ENCODE peak calls at places on chromosomes 5 and 9, in four cellular contexts. V is upper lobe of left lung, C is A549, N is HepG2. X is an unnamed sample.

GRCh38 chr5:166509085-166509484 is 1782.4 kb upstream of the WWC1 start:
- ATAC-seq in V (no peak), C (no peak), N (no peak), X (no peak)

GRCh38 chr9:24416136-24416535 is 129.6 kb downstream of the IZUMO3 start:
- ATAC-seq in V (no peak), C (no peak), N (no peak), X (no peak)

GRCh38 chr5:36535390-36535789 is 71.0 kb upstream of the SLC1A3 start:
- ATAC-seq in V (no peak), C (no peak), N (no peak), X (no peak)

GRCh38 chr9:100216178-100216787 is 117.2 kb downstream of the INVS start:
- ATAC-seq in V (peak; percentile 72), C (peak; percentile 88), N (peak; percentile 65), X (no peak)

GRCh38 chr5:174533771-174534221 is 190.6 kb upstream of the MSX2 start:
- ATAC-seq in V (no peak), C (peak; percentile 55), N (no peak), X (no peak)

GRCh38 chr5:140363631-140364471 is 3.9 kb downstream of the SLC4A9 start:
- ATAC-seq in V (no peak), C (no peak), N (peak; percentile 2), X (no peak)

GRCh38 chr9:132440769-132441168 is 30.8 kb downstream of the CFAP77 start:
- ATAC-seq in V (no peak), C (no peak), N (no peak), X (no peak)

GRCh38 chr5:140869555-140869886 is 764 bp downstream of the PCDHA11 start:
- ATAC-seq in V (no peak), C (peak; percentile 78), N (no peak), X (no peak)

GRCh38 chr9:81664638-81665513 is 24.5 kb downstream of the TLE1 start:
- ATAC-seq in V (no peak), C (no peak), N (no peak), X (no peak)

GRCh38 chr9:38018964-38019602 is 49.9 kb downstream of the SHB start:
- ATAC-seq in V (peak; percentile 55), C (peak; percentile 89), N (peak; percentile 68), X (peak; percentile 56)

GRCh38 chr5:169567079-169567478 is 16.5 kb upstream of the SPDL1 start:
- ATAC-seq in V (no peak), C (no peak), N (no peak), X (no peak)

GRCh38 chr5:2999926-3000325 is 248.4 kb upstream of the IRX2 start:
- ATAC-seq in V (no peak), C (no peak), N (no peak), X (no peak)

GRCh38 chr5:173486355-173486754 is 130.1 kb downstream of the BOD1 start:
- ATAC-seq in V (no peak), C (no peak), N (no peak), X (peak; percentile 92)
- TF ChIP-seq EP300 in V (no peak), C (no peak), N (no peak), X (no peak)

GRCh38 chr5:43352131-43352530 is 38.9 kb upstream of the HMGCS1 start:
- ATAC-seq in V (no peak), C (no peak), N (no peak), X (no peak)
- TF ChIP-seq EP300 in V (no peak), C (no peak), N (no peak), X (no peak)

DNA sequence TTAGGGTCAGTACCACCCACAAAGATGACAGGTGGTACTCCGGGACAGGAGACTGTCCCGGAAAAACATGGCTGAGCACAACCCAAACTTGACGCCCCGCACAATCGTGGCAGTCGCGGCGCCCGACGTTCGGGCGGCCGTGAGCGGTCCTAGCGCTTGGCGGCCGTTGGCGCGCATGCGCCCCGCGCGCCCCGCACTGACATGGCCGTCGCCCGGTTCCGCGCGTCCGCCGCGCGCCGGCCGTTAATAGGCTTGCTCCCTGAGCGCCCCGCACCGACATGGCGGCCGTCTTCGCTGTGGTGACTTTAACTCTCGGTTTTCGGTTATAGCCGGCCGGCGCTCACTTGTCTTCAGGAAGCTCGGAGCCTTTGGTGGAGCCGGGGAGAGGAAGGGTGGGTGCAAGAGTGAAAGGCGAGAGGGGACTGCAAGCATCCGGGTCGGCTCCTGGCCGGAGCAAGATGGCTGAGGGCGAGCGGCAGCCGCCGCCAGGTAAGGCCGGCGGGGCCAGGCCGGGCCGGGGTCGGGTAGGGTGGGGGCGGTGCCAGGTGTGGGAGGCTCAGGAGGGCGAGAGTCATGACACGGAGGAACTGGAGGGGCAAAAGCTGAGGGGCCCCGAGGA is at the start of gene PTPA:
- ATAC-seq in V (peak; percentile 92), C (peak; percentile 91), N (peak; percentile 83), X (peak; percentile 91)
- TF ChIP-seq EP300 in V (no peak), C (no peak), N (no peak), X (no peak)

DNA sequence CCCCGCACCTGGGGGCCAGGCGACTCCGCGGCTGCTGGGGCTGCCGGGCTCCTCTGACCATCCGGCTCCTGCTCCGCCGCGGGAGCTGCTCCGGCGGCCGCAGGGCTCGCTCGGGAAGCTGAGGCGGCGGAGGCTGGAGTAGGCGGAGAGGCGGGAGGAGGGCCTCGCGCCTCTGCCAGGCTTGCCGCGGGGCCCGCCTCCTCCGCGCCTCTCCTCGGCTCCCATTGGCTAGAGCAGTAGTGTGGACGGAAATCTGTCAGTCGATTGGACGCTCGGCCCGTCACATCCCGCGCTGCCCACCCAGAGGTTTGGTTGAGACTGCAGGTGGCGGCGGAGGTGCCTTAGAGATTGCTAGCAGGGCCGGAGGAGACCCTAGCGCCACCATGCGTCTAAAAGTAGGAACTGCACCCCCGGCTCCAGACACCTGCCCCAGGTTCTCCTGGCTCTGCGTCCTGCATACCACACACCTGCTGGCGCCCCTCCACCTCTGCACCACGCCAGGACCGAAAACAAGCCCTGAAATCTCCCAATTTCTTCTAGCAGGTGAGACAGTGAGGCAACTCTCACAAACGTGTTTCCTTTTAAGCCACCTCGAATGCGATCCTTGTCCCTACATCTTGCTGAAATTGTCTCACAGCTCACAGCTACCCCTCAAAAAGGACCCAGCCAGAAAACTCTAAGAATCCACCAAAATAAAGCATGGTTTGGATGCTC is at the start of gene SCAI:
- ATAC-seq in V (peak; percentile 100), C (peak; percentile 100), N (peak; percentile 99), X (peak; percentile 100)
- TF ChIP-seq EP300 in V (no peak), C (no peak), N (no peak), X (no peak)